ENCODE peak calls at places on chromosomes 11 and 22, in ten cellular contexts. D is hepatocyte, R is transverse colon, G is mammary epithelial cell, B is A673, X is neural progenitor cell, P is Peyer's patch, Y is tibial artery, F is SK-N-SH, N is endothelial cell of umbilical vein. L is an unnamed sample. For H3K36me3, the result is how much of the 10 kb centered on the place peaks cover.

GRCh38 chr22:43993072-43993760 is 30.9 kb upstream of the PARVB start:
- DNase-seq in D (peak), N (peak), B (peak), P (peak), Y (peak), F (peak), R (peak), X (peak), G (peak), L (peak)

GRCh38 chr22:22802346-22802970 is 85.2 kb upstream of the IGLL5 start:
- DNase-seq in N (no peak), X (peak), Y (no peak), P (no peak), G (no peak), D (no peak), B (peak), R (no peak), F (no peak), L (no peak)

GRCh38 chr11:127338380-127339259 is 338.1 kb upstream of the KIRREL3 start:
- DNase-seq in R (no peak), N (no peak), D (no peak), Y (no peak), B (no peak), G (no peak), P (no peak), F (no peak), X (no peak), L (no peak)

GRCh38 chr11:73204711-73205121 is 13.4 kb upstream of the P2RY2 start:
- DNase-seq in B (no peak), F (no peak), P (no peak), G (no peak), D (no peak), R (peak), Y (peak), X (no peak), N (no peak), L (no peak)

GRCh38 chr22:19361501-19362103 is 69.9 kb downstream of the HIRA start:
- DNase-seq in X (no peak), P (peak), Y (no peak), R (no peak), D (no peak), N (no peak), G (no peak), F (no peak), B (no peak), L (no peak)

GRCh38 chr22:41482319-41482935 is 13.5 kb downstream of the ACO2 start:
- DNase-seq in N (no peak), D (no peak), G (no peak), Y (no peak), F (no peak), B (no peak), P (no peak), X (no peak), R (no peak), L (peak)

GRCh38 chr11:33936745-33937612 is 45.1 kb upstream of the LMO2 start:
- DNase-seq in P (no peak), D (peak), B (peak), G (peak), F (no peak), R (peak), X (no peak), Y (peak), N (peak), L (peak)

GRCh38 chr11:58592760-58593472 is 14.1 kb downstream of the ZFP91 start:
- DNase-seq in G (peak), B (no peak), F (no peak), N (no peak), Y (no peak), R (peak), P (no peak), D (peak), X (no peak), L (no peak)

GRCh38 chr22:50531546-50532352 is 1.9 kb upstream of the TYMP start:
- DNase-seq in R (peak), X (peak), Y (peak), P (peak), F (peak), D (peak), G (no peak), N (peak), B (no peak), L (peak)

GRCh38 chr11:126318642-126319373 is 14.9 kb downstream of the DCPS start:
- DNase-seq in N (no peak), D (peak), P (no peak), G (peak), F (peak), X (no peak), B (no peak), R (peak), Y (peak), L (peak)

GRCh38 chr11:123434911-123435310 is 4.8 kb downstream of the GRAMD1B start:
- DNase-seq in F (no peak), R (no peak), Y (no peak), D (no peak), N (no peak), B (peak), P (no peak), X (peak), G (no peak), L (no peak)

GRCh38 chr11:64444838-64445441 is 86.0 kb downstream of the RPS6KA4 start:
- DNase-seq in P (no peak), F (peak), X (no peak), Y (no peak), B (peak), N (no peak), G (peak), R (no peak), D (no peak), L (peak)

GRCh38 chr22:26894766-26895485 is 237.5 kb downstream of the MIAT start:
- DNase-seq in F (no peak), B (no peak), D (peak), N (peak), P (no peak), Y (peak), G (peak), R (no peak), X (no peak), L (peak)

GRCh38 chr11:119342362-119343130 is 1.9 kb upstream of the C1QTNF5 start:
- DNase-seq in Y (no peak), F (no peak), G (no peak), P (no peak), N (no peak), X (no peak), R (no peak), D (no peak), B (no peak), L (no peak)

GRCh38 chr22:50620861-50621490 is 7.0 kb downstream of the ARSA start:
- DNase-seq in N (no peak), D (no peak), B (no peak), R (peak), P (peak), F (no peak), Y (no peak), X (no peak), G (peak), L (no peak)

GRCh38 chr11:134592391-134592990 is 180.4 kb upstream of the B3GAT1 start:
- DNase-seq in R (peak), F (peak), N (peak), P (no peak), X (peak), B (peak), G (no peak), Y (no peak), D (peak), L (no peak)

GRCh38 chr22:22800716-22801115 is 86.9 kb upstream of the IGLL5 start:
- DNase-seq in P (no peak), N (no peak), B (no peak), Y (no peak), F (no peak), R (no peak), D (no peak), X (no peak), G (no peak), L (no peak)

GRCh38 chr11:48002565-48002964 is 22.2 kb downstream of the PTPRJ start:
- DNase-seq in B (no peak), Y (no peak), G (no peak), F (no peak), X (no peak), N (no peak), R (no peak), D (no peak), P (no peak), L (no peak)

GRCh38 chr11:67354314-67355022 is 1.1 kb upstream of the POLD4 start:
- DNase-seq in R (peak), B (no peak), D (peak), F (no peak), N (peak), P (no peak), X (peak), G (peak), Y (peak), L (peak)

GRCh38 chr11:128705124-128705920 is 11.4 kb downstream of the FLI1 start:
- DNase-seq in F (no peak), R (no peak), B (peak), N (peak), P (no peak), G (no peak), X (no peak), Y (no peak), D (no peak), L (no peak)

GRCh38 chr22:23288301-23289129 is 108.2 kb downstream of the BCR start:
- DNase-seq in Y (no peak), D (no peak), F (no peak), B (no peak), R (no peak), N (no peak), G (no peak), X (no peak), P (no peak), L (no peak)

GRCh38 chr22:49925525-49926128 is 7.2 kb downstream of the CRELD2 start:
- DNase-seq in Y (no peak), X (no peak), P (peak), R (peak), N (no peak), D (no peak), B (no peak), G (no peak), F (no peak), L (no peak)

GRCh38 chr22:46584081-46584903 is 35.9 kb upstream of the GRAMD4 start:
- DNase-seq in G (no peak), Y (no peak), D (peak), B (peak), P (no peak), X (peak), R (no peak), N (no peak), F (no peak), L (no peak)

GRCh38 chr22:40759294-40759840 is 59.8 kb downstream of the SLC25A17 start:
- DNase-seq in P (no peak), G (no peak), Y (no peak), X (no peak), R (no peak), B (no peak), N (no peak), D (no peak), F (no peak), L (no peak)

GRCh38 chr11:72430743-72431570 is 3.4 kb downstream of the CLPB start:
- DNase-seq in R (no peak), B (peak), X (peak), Y (no peak), G (peak), D (peak), N (peak), F (peak), P (no peak), L (peak)

GRCh38 chr11:121881806-121882205 is 234.2 kb downstream of the BLID start:
- DNase-seq in B (no peak), X (no peak), N (no peak), F (no peak), Y (no peak), R (no peak), G (peak), D (no peak), P (no peak), L (peak)

GRCh38 chr22:35384567-35384966 is 3.7 kb downstream of the HMOX1 start:
- DNase-seq in X (no peak), G (no peak), D (no peak), F (no peak), Y (no peak), B (no peak), N (no peak), P (no peak), R (no peak), L (no peak)

GRCh38 chr11:122101625-122102291 is 14.3 kb downstream of the BLID start:
- DNase-seq in X (peak), F (peak), N (peak), Y (peak), P (no peak), R (peak), B (peak), G (peak), D (peak), L (peak)

GRCh38 chr11:8586184-8586583 is 7.8 kb downstream of the STK33 start:
- DNase-seq in D (no peak), Y (no peak), X (no peak), R (no peak), N (no peak), P (no peak), F (no peak), B (no peak), G (no peak), L (no peak)

GRCh38 chr22:37559901-37560681 is at the start of gene CDC42EP1:
- DNase-seq in F (peak), R (peak), N (peak), P (no peak), D (peak), X (peak), B (no peak), Y (no peak), G (no peak), L (peak)

GRCh38 chr11:48044577-48044976 is 64.2 kb downstream of the PTPRJ start:
- DNase-seq in P (no peak), Y (peak), R (no peak), N (no peak), B (no peak), D (no peak), G (no peak), X (no peak), F (no peak), L (no peak)

GRCh38 chr11:128497057-128497957 is 90.1 kb downstream of the ETS1 start:
- DNase-seq in F (peak), Y (peak), G (peak), B (peak), P (no peak), R (no peak), X (no peak), N (peak), D (peak), L (peak)

GRCh38 chr22:35664955-35665577 is 16.8 kb downstream of the APOL6 start:
- DNase-seq in P (no peak), D (no peak), G (no peak), F (no peak), R (no peak), Y (no peak), X (no peak), N (no peak), B (no peak), L (no peak)

GRCh38 chr11:7165911-7166310 is 77.1 kb downstream of the RBMXL2 start:
- DNase-seq in G (no peak), F (peak), P (no peak), X (peak), D (peak), Y (no peak), B (peak), R (no peak), N (no peak), L (no peak)

GRCh38 chr11:78790784-78791183 is 216.1 kb upstream of the NARS2 start:
- DNase-seq in G (no peak), R (no peak), B (no peak), X (no peak), P (no peak), D (peak), Y (no peak), N (no peak), F (no peak), L (no peak)

GRCh38 chr11:78789365-78789764 is 214.7 kb upstream of the NARS2 start:
- DNase-seq in X (no peak), D (peak), F (no peak), Y (no peak), B (no peak), N (no peak), R (peak), P (no peak), G (no peak), L (no peak)

GRCh38 chr11:78786746-78787145 is 212.1 kb upstream of the NARS2 start:
- DNase-seq in P (no peak), D (no peak), Y (no peak), X (no peak), F (no peak), B (no peak), G (no peak), N (no peak), R (no peak), L (no peak)

GRCh38 chr11:78787696-78788095 is 213.0 kb upstream of the NARS2 start:
- DNase-seq in R (no peak), P (no peak), Y (no peak), B (no peak), X (no peak), F (no peak), N (no peak), D (no peak), G (no peak), L (no peak)

GRCh38 chr11:78788533-78788932 is 213.9 kb upstream of the NARS2 start:
- DNase-seq in X (no peak), B (no peak), F (no peak), R (no peak), P (no peak), G (no peak), Y (no peak), D (no peak), N (no peak), L (no peak)
- H3K27ac ChIP-seq in X (no peak), B (no peak), F (peak), R (no peak), P (no peak), G (no peak), Y (no peak), D (no peak), N (no peak), L (no peak)

GRCh38 chr11:69716099-69716498 is 12.3 kb upstream of the FGF19 start:
- DNase-seq in B (no peak), D (no peak), N (no peak), G (no peak), X (no peak), F (no peak), P (no peak), Y (no peak), R (no peak), L (no peak)

GRCh38 chr11:69715446-69715845 is 11.6 kb upstream of the FGF19 start:
- DNase-seq in G (no peak), F (no peak), X (no peak), P (no peak), Y (no peak), N (no peak), B (no peak), R (no peak), D (no peak), L (no peak)

GRCh38 chr11:69718147-69718546 is 14.3 kb upstream of the FGF19 start:
- DNase-seq in G (no peak), R (no peak), F (peak), N (peak), B (peak), X (peak), D (peak), P (no peak), Y (no peak), L (no peak)

GRCh38 chr11:69718912-69719311 is 15.1 kb upstream of the FGF19 start:
- DNase-seq in X (no peak), R (no peak), P (no peak), Y (no peak), G (no peak), B (no peak), F (no peak), D (no peak), N (no peak), L (no peak)

GRCh38 chr11:69716891-69717747 is 13.3 kb upstream of the FGF19 start:
- DNase-seq in D (no peak), Y (no peak), G (no peak), R (no peak), P (no peak), X (no peak), B (no peak), N (no peak), F (no peak), L (no peak)
- H3K36me3 ChIP-seq in D (under half), Y (under half), G (under half), R (under half), P (under half), X (under half), B (under half), N (under half), F (under half), L (under half)

DNA sequence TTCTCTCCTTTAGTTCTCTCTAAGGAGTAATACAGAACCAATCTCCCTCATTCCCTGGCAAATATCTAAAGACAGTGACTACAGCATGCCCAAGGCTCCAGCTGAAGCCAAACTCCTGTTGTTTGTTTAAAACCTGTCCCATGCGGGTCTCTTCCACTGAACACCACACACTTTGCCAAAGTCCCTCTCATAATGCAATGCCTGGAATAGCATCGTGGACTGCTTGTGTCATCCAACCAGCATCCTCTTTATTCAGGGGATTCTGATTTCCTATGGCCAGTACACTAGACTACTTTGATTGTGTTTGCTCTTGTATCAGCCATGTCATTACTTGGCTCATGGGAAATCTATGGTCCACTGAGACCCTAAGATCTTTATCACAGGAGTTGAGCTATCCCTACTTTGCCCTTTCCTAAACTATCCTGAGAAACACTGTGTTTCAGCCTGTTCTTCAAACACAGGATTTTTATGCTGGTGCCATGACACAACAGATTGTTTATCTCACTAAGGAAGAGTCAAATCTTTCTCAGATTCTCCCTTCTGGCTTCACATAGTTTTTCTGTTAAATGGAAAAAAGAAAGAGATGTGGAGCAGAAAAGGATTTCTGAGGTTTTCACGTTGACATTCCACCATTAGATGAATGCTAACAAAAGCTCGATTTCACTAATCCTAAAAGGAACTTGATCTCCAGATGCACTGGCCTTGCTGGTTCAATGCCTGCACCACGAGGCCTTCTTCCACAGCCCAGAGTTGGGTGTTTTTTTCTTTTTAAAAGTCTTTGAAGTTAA is 15.9 kb upstream of the IRAG1 start:
- DNase-seq in F (no peak), D (no peak), N (no peak), G (no peak), X (no peak), P (no peak), B (no peak), R (no peak), Y (no peak), L (no peak)
- TF ChIP-seq CTCF in F (no peak), D (no peak), N (no peak), G (no peak), X (no peak), P (no peak), B (no peak), R (no peak), Y (no peak), L (no peak)

DNA sequence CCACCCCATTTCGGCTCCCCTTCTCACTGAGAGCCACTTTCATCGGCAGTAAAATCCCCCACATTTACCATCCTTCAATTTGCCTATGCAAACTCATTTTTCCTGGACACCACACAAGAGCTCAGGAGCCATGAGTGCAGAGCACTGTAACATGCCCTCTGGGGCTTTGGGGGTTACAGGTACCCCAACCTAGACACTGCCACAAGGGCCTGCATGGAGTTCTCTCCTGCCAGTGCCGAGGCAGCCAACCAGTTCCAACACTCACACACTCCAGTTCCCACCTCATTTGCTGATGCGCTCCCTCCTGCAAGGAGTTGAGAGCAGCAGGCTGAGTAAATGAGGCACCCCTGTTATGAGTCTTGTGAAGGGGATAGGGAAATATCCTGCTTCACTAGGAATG is 76.1 kb downstream of the SMCO4 start:
- DNase-seq in F (no peak), X (no peak), N (no peak), D (no peak), R (no peak), G (no peak), P (no peak), Y (no peak), B (no peak), L (no peak)
- H3K27ac ChIP-seq in F (no peak), X (no peak), N (no peak), D (no peak), R (no peak), G (no peak), P (no peak), Y (no peak), B (no peak), L (no peak)

GRCh38 chr11:11946180-11946579 is 62.2 kb downstream of the DKK3 start:
- DNase-seq in D (no peak), N (no peak), R (no peak), Y (no peak), X (no peak), G (no peak), F (no peak), B (no peak), P (no peak), L (no peak)
- H3K36me3 ChIP-seq in D (under half), N (under half), R (under half), Y (under half), X (under half), G (under half), F (half or more), B (under half), P (under half), L (under half)

DNA sequence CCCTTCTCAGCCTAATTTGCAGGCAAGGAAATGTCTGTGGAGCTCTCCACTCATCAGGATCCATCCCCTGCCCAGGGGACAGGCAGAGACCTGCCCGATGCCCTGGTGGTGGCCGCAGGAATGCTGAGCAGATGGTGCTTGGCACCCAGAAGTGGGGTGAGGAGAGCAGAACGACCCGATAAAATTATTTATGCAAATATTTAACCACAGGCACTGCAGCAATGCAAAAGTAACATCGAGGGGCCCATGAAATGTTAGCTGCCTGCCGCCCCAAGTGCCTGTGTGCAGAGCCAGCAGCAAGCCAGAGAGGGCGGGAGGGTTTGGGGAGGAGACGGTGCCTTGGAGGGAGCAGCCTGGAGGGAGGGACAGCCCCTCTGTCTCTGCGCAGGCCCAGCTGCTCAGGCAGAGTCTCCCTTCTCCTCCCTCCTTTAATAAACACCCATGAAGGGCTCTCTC is 205.5 kb downstream of the CTTN start:
- DNase-seq in N (no peak), B (no peak), Y (no peak), P (no peak), F (no peak), X (no peak), G (peak), R (no peak), D (no peak), L (no peak)
- TF ChIP-seq CTCF in N (no peak), B (no peak), Y (no peak), P (no peak), F (no peak), X (no peak), G (no peak), R (no peak), D (no peak), L (no peak)

L was measured in fibroblast of lung.